ENCODE peak calls at places on chromosomes 5 and 9, in four cellular contexts. I is BJ; U is stimulated activated CD8-positive, alpha-beta memory T cell treated with anti-CD3 and anti-CD28 coated beads, Interleukin-15, amount 100 ng/mL, for 1 hour; R is brain microvascular endothelial cell. Y is an unnamed sample.

GRCh38 chr5:98986556-98986955 is 57.7 kb upstream of the CHD1 start:
- DNase-seq in I (no peak), U (no peak), R (no peak), Y (no peak)

GRCh38 chr5:141637266-141637692 is 482 bp downstream of the RELL2 start:
- DNase-seq in I (no peak), U (peak; percentile 14), R (no peak), Y (no peak)

GRCh38 chr9:104968025-104968982 is 40.3 kb upstream of the ABCA1 start:
- DNase-seq in I (peak; percentile 71), U (peak; percentile 67), R (peak; percentile 78), Y (peak; percentile 98)

GRCh38 chr5:33272288-33272687 is 168.5 kb upstream of the TARS1 start:
- DNase-seq in I (peak; percentile 53), U (no peak), R (peak; percentile 73), Y (peak; percentile 58)

GRCh38 chr5:36177715-36178556 is 26.0 kb downstream of the SKP2 start:
- DNase-seq in I (no peak), U (no peak), R (peak; percentile 24), Y (peak; percentile 63)

GRCh38 chr9:133023117-133023890 is 7.5 kb upstream of the GTF3C5 start:
- DNase-seq in I (no peak), U (no peak), R (no peak), Y (peak; percentile 17)

GRCh38 chr5:11128021-11128420 is 367.0 kb upstream of the DAP start:
- DNase-seq in I (no peak), U (no peak), R (no peak), Y (no peak)

GRCh38 chr9:78562021-78562420 is 265.1 kb downstream of the PSAT1 start:
- DNase-seq in I (no peak), U (no peak), R (peak; percentile 32), Y (no peak)

GRCh38 chr9:110808599-110808980 is 140.0 kb downstream of the MUSK start:
- DNase-seq in I (no peak), U (no peak), R (no peak), Y (no peak)

GRCh38 chr9:95343725-95344287 is 26.3 kb upstream of the FANCC start:
- DNase-seq in I (no peak), U (no peak), R (no peak), Y (peak; percentile 83)

GRCh38 chr5:150318613-150319483 is 16.1 kb upstream of the ARSI start:
- DNase-seq in I (no peak), U (no peak), R (no peak), Y (no peak)

Y was measured in fibroblast of villous mesenchyme.